ENCODE peak calls at places on chromosomes 16 and 17, in five cellular contexts. M, O, Q, N and X are unnamed samples. For H3K36me3, the result is how much of the 10 kb centered on the place peaks cover.

GRCh38 chr17:36869856-36870617 is 67.2 kb upstream of the LHX1 start:
- DNase-seq in M (peak), O (no peak), N (no peak), Q (no peak), X (no peak)

GRCh38 chr17:39618956-39619785 is 7.6 kb upstream of the PPP1R1B start:
- DNase-seq in O (no peak), N (no peak), Q (peak), M (no peak), X (no peak)

GRCh38 chr16:35140293-35140986 is 1681.0 kb downstream of the TP53TG3F start:
- DNase-seq in N (no peak), O (no peak), M (no peak), Q (no peak), X (no peak)

GRCh38 chr16:529012-529575 is 1.6 kb downstream of the CAPN15 start:
- DNase-seq in N (no peak), M (no peak), Q (peak), O (no peak), X (no peak)

GRCh38 chr16:73056911-73057310 is 9.0 kb upstream of the ZFHX3 start:
- DNase-seq in M (peak), Q (no peak), O (peak), N (no peak), X (no peak)

GRCh38 chr16:79036541-79036940 is 564.0 kb downstream of the MAF start:
- DNase-seq in M (no peak), O (no peak), N (no peak), Q (no peak), X (no peak)

GRCh38 chr17:31788571-31788946 is 70.5 kb downstream of the COPRS start:
- DNase-seq in N (no peak), M (no peak), Q (no peak), O (no peak), X (no peak)

GRCh38 chr16:23823475-23824407 is 12.0 kb upstream of the PRKCB start:
- DNase-seq in O (no peak), N (no peak), Q (no peak), M (no peak), X (peak)

GRCh38 chr16:81668243-81669097 is 110.6 kb upstream of the PLCG2 start:
- DNase-seq in O (no peak), Q (no peak), M (no peak), N (peak), X (no peak)

GRCh38 chr17:73343168-73343634 is 31.4 kb upstream of the CDC42EP4 start:
- DNase-seq in O (peak), N (peak), Q (no peak), M (peak), X (peak)

GRCh38 chr17:18258356-18259038 is at the start of gene FLII:
- DNase-seq in M (peak), O (peak), Q (peak), N (peak), X (peak)

GRCh38 chr16:78570409-78571141 is 471.1 kb downstream of the WWOX start:
- DNase-seq in O (no peak), M (no peak), N (no peak), Q (no peak), X (no peak)

GRCh38 chr16:49284962-49285361 is 3.3 kb upstream of the CBLN1 start:
- DNase-seq in M (no peak), Q (no peak), O (no peak), N (no peak), X (no peak)

GRCh38 chr16:81214745-81215166 is 23.7 kb upstream of the BCO1 start:
- DNase-seq in N (no peak), Q (no peak), M (peak), O (no peak), X (peak)

GRCh38 chr16:35176449-35176848 is 1717.0 kb downstream of the TP53TG3F start:
- DNase-seq in M (no peak), N (no peak), Q (no peak), O (no peak), X (no peak)

GRCh38 chr16:5005916-5006315 is 27.8 kb downstream of the NAGPA start:
- DNase-seq in O (no peak), M (no peak), N (no peak), Q (no peak), X (no peak)

GRCh38 chr16:2467301-2468141 is 3.6 kb upstream of the NTN3 start:
- DNase-seq in M (peak), O (peak), Q (peak), N (peak), X (peak)

GRCh38 chr17:65537845-65538678 is 23.4 kb downstream of the AXIN2 start:
- DNase-seq in O (no peak), Q (no peak), N (no peak), M (no peak), X (no peak)

GRCh38 chr16:642189-643049 is 791 bp downstream of the MCRIP2 start:
- DNase-seq in O (peak), Q (peak), M (peak), N (peak), X (peak)

DNA sequence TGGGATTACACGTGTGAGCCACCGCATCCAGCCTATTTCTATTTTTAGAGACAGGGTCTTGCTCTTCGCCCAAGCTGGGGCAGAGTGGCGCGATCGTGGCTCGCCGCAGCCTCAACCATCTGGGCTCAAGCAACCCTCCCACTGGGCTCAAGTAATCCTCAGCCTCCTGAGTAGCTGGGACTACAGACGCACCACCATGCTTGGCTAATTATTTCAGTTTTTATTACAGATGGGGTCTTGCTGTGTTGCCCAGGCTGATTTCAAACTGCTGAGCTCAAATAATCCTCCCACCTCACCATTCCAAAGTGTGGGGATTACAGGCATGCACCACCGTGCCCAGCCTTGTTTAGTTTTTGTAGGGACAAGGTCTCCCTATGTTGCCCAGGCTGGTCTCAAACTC is 53.8 kb downstream of the CCDC57 start:
- DNase-seq in M (no peak), N (no peak), Q (no peak), O (no peak), X (no peak)
- H3K36me3 ChIP-seq in M (under half), N (under half), Q (under half), O (under half), X (under half)

DNA sequence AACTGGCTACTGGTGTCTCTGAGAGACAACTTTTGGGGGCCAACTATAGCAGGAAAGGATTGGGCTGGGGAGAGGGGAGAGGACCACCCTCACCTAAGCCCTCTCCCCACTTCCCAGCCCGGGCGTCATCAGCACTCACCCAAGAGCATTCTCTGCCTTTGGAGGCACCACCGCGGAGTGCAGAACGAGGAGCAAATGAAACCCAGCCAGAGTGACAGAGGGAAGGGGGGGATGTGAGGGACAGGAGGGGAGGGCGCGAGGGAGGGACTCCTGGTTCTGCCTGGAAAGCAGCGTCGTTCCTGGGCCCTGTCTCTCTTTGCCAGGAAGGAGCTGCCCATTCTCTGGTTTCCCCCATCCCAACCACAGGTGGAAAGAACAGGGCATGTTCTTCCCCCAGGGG is 3.3 kb upstream of the C17orf113 start:
- DNase-seq in Q (no peak), N (no peak), M (no peak), O (no peak), X (no peak)
- TF ChIP-seq EZH2phosphoT487 in Q (no peak), N (no peak), M (no peak), O (no peak), X (no peak)

GRCh38 chr17:69213059-69213813 is 15.4 kb downstream of the ABCA10 start:
- DNase-seq in N (no peak), M (peak), O (no peak), Q (peak), X (no peak)
- TF ChIP-seq CTCF in N (no peak), M (peak), O (no peak), Q (peak), X (peak)

GRCh38 chr17:19460695-19461094 is 49.7 kb downstream of the RNF112 start:
- DNase-seq in M (peak), O (no peak), Q (peak), N (no peak), X (no peak)
- H3K36me3 ChIP-seq in M (under half), O (under half), Q (under half), N (under half), X (under half)

DNA sequence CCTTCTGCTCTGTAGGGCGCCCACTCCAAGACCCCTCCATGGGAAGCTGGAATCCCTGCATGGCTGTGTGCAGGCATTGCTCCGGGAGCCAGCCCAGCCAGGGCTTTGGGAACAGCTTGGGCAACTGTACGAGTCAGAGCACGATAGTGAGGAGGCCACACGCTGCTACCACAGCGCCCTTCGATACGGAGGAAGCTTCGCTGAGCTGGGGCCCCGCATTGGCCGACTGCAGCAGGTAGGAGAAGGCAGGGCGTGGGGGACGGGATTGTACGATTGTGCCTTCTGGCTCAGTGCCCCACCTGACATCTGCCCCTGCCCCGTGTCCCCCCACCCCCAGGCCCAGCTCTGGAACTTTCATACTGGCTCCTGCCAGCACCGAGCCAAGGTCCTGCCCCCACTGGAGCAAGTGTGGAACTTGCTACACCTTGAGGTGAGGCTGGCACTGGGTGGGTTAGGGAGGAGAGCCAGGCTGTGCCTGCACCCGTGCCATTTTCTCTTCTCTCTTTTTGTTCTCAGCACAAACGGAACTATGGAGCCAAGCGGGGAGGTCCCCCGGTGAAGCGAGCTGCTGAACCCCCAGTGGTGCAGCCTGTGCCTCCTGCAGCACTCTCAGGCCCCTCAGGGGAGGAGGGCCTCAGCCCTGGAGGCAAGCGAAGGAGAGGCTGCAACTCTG is 8.7 kb upstream of the TMEM88 start:
- DNase-seq in O (no peak), Q (no peak), M (no peak), N (no peak), X (no peak)
- TF ChIP-seq EZH2phosphoT487 in O (no peak), Q (no peak), M (no peak), N (no peak), X (no peak)

GRCh38 chr17:80894439-80894721 is 97.3 kb upstream of the CHMP6 start:
- DNase-seq in M (no peak), N (no peak), Q (no peak), O (no peak), X (no peak)
- TF ChIP-seq CTCF in M (peak), N (peak), Q (no peak), O (no peak), X (peak)

DNA sequence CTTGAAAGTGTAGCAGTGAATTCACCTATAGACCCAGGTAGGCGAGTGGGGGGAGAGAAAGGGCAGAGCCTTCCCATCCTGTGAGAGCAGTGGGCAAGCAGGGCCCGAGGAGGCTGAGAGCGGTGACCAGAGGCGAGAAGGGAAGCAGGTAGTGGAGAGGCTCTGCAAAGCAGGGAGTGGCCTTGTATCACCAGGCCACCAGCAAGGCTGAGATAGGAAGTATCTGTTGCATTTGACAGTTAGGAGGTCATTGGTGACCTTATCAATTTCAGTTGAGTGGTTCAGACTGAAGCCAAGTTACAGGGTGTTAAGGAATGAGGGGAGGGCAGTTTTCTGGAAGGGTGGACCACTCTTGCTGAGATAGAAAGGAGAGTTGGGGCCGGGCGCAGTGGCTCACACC is 10.7 kb upstream of the HSD3B7 start:
- DNase-seq in N (no peak), Q (no peak), M (no peak), O (no peak), X (no peak)
- H3K36me3 ChIP-seq in N (under half), Q (half or more), M (under half), O (under half), X (under half)

GRCh38 chr16:67845291-67846062 is 1.3 kb upstream of the NUTF2 start:
- DNase-seq in O (no peak), Q (peak), M (peak), N (no peak), X (no peak)

GRCh38 chr16:67846063-67846319 is 742 bp upstream of the NUTF2 start:
- DNase-seq in M (no peak), N (no peak), O (no peak), Q (no peak), X (no peak)

GRCh38 chr16:67846320-67847063 is at the start of gene NUTF2:
- DNase-seq in O (peak), M (peak), N (peak), Q (peak), X (peak)

GRCh38 chr16:67848118-67848517 is 625 bp upstream of the CENPT start:
- DNase-seq in N (no peak), O (no peak), M (no peak), Q (no peak), X (no peak)

DNA sequence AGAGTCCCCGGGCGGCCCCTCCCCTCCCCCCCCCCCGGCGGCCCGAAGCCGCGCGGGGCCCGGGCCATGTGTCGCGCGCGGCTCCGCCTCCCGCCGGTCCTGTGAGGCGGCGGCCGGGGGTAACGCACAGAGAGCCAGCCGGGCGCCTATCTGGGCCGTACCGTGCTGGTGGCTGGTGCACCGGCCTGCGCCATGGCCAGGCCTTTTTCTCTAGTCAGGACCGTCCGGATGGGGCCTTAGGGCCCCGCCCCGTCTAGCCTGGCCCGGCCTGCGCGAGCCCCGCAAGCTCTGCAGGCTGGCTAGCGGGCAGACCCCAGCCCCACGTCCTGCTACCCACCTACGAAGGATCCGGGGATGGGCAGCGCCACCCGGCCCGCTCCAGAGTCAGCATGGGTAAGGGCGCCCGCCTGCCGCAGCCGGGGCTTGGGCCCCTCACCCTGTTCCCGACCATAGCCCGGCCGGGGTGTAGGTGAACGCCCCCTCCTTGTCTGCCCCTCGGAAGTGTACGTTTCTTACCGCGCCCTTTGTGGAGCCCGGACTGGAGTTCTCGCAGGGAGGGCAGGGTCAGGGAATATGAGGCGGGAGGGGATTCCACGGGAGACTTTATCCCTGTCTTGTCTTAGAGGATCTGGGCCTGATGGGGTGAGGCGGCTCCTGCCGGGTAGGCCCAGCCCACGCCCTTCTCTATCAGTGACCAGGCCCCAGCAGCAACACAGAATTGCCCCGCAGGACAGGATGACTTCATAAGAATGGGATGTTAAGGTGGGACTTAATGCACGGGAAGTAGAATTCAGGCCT is at the start of gene CENPT:
- DNase-seq in N (peak), Q (peak), O (peak), M (peak), X (peak)
- TF ChIP-seq EZH2phosphoT487 in N (no peak), Q (no peak), O (no peak), M (no peak), X (no peak)

GRCh38 chr17:70100983-70101382 is 26.0 kb downstream of the KCNJ16 start:
- DNase-seq in M (no peak), O (no peak), N (peak), Q (no peak), X (no peak)
- TF ChIP-seq CTCF in M (peak), O (no peak), N (peak), Q (peak), X (peak)